ENCODE peak calls at places on chromosomes 3 and 15, in four cellular contexts. M is GM12878, G is H1, W is HepG2. L is an unnamed sample. For H3K4me1, the result is how much of the 10 kb centered on the place peaks cover.

GRCh38 chr15:67154249-67154648 is 88.8 kb downstream of the SMAD3 start:
- DNase-seq in M (no peak), G (no peak), W (no peak), L (no peak)

GRCh38 chr3:12467746-12468145 is 16.5 kb upstream of the TSEN2 start:
- DNase-seq in M (no peak), G (no peak), W (no peak), L (no peak)

GRCh38 chr3:150394606-150395005 is 13.5 kb upstream of the TSC22D2 start:
- DNase-seq in M (no peak), G (no peak), W (no peak), L (no peak)

GRCh38 chr15:78909791-78910228 is 35.0 kb downstream of the CTSH start:
- DNase-seq in M (peak), G (peak), W (peak), L (peak)

GRCh38 chr3:8668216-8668615 is 23.6 kb upstream of the SSUH2 start:
- DNase-seq in M (no peak), G (no peak), W (no peak), L (no peak)

GRCh38 chr15:71329509-71330260 is 214.4 kb downstream of the THSD4 start:
- DNase-seq in M (no peak), G (no peak), W (no peak), L (no peak)

GRCh38 chr3:31181661-31182060 is 287.2 kb upstream of the GADL1 start:
- DNase-seq in M (no peak), G (no peak), W (no peak), L (no peak)

GRCh38 chr3:78785004-78785403 is 982.8 kb downstream of the ROBO1 start:
- DNase-seq in M (no peak), G (no peak), W (no peak), L (no peak)

GRCh38 chr3:155870945-155871745 is 695 bp downstream of the GMPS start:
- DNase-seq in M (no peak), G (peak), W (no peak), L (peak)

GRCh38 chr3:51659942-51660341 is 11.1 kb upstream of the TEX264 start:
- DNase-seq in M (no peak), G (no peak), W (no peak), L (no peak)

GRCh38 chr3:51662456-51662855 is 8.6 kb upstream of the TEX264 start:
- DNase-seq in M (no peak), G (no peak), W (no peak), L (no peak)

DNA sequence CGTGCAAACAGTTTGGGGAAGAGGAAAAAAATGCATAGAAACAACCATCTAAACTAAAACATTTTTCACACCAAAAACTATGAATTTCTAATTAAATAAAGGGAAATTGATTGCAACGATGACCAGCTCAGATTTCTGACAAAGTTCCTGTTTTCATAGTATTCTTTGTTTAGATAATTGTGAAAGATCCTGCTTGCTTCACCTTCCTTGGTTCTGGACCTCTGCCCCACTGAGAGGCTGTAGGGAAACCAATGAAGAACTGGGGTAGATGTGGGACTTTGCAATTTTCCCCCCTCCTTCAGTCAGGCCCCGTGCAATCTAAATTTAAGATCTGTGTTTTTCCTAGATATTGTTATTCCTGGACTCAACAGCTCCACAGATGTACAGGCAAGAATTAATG is 13.8 kb upstream of the TEX264 start:
- DNase-seq in M (no peak), G (no peak), W (no peak), L (no peak)
- H3K4me2 ChIP-seq in M (no peak), G (no peak), W (no peak), L (no peak)

DNA sequence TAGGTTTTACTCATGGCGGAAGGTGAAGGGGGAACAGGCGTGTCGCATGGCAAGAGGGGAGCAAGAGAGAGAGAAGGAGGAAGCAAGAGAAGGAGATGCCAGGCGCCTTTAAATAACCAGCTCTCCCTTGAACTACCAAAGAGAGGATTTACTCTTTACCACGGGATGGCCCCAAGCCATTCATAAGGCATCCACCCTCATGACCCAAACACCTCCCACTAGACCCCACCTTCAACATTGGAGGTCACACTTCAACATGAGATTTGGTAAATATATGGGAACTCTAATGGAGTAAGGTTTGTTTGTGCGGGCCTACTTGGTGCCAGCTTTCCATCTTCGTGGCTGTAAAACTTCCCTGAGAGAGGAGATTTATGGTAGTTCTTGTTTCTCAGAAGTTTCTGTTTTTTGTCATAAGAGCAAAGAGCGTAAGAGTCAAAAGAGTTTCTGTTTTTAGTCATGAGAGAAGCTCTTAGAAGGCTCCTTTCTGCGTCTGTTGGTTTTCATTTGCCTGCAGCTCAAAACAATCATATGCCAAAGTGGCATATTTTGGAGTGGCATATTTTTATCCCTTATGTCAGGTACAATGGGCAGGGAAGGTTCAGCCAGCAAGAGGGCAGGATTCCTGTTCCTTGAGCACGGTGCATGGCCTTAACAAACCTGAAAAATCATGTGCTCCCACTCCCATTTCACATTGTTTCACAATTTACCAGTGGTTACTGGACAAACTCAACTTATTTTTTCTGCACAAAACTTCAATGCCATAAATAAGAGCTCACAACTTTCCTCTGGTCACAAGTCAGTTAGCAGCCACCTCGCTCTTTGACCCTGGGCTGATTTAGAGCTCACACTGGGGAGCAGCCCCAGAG is 12.5 kb downstream of the PML start:
- DNase-seq in M (no peak), G (no peak), W (no peak), L (no peak)
- H3K4me1 ChIP-seq in M (under half), G (under half), W (under half), L (under half)

GRCh38 chr15:73866881-73867410 is 6.4 kb upstream of the TBC1D21 start:
- DNase-seq in M (no peak), G (peak), W (no peak), L (no peak)
- TF ChIP-seq TCF12 in M (no peak), G (no peak), W (no peak), L (no peak)

GRCh38 chr15:26875476-26875850 is 8.6 kb downstream of the GABRA5 start:
- DNase-seq in M (no peak), G (no peak), W (no peak), L (no peak)

GRCh38 chr15:26877842-26878241 is 11.0 kb downstream of the GABRA5 start:
- DNase-seq in M (no peak), G (no peak), W (no peak), L (no peak)

GRCh38 chr15:26873846-26874245 is 7.0 kb downstream of the GABRA5 start:
- DNase-seq in M (no peak), G (no peak), W (no peak), L (no peak)

GRCh38 chr15:26872206-26872605 is 5.3 kb downstream of the GABRA5 start:
- DNase-seq in M (no peak), G (no peak), W (no peak), L (no peak)

DNA sequence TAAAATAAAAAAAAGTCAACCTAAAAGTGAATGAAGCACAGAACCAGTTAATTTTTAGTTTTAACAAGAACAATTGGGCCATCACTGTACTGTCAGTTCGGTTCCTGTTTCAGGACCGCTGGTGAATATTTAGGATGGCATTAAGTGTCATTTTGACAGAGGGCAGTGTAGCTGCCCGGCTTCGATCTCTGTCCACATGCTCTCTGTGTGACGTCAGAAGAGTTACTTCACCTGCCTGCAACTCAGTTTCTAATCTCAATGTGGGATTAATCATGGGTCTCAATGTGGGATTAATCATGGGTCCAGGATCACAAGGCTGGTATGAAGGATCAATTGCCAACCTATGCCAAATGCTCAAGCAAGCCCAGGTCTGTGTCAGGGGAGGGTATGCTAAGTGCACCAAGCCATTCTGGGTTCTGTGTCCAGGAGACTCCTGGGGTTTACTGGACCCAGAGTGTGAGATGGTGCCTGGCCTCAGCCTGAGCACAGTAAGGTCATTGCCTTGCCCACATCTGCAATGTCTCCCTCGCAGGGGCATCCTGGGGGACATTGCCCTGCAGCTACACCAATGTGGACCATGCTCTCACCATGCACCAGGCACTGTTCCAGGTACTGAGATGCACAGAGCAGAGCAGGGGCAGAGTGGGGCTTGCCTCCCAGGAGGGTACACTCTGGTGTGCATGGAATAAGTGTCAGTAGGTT is 8.1 kb downstream of the GABRA5 start:
- DNase-seq in M (no peak), G (no peak), W (no peak), L (no peak)
- H3K4me2 ChIP-seq in M (no peak), G (no peak), W (no peak), L (no peak)